ENCODE peak calls at places on chromosomes 2 and 18, in five cellular contexts. One of them, this sample, is unnamed.
A peak's percentile ranks its signal among the peaks of the same experiment; 100 is the strongest.

GRCh38 chr18:53819671-53820070 is 404.8 kb downstream of the MBD2 start:
- DNase-seq in K562: no peak
- DNase-seq in SK-N-SH: no peak
- DNase-seq in HepG2: no peak
- DNase-seq in GM12878: no peak
- DNase-seq in this sample: no peak

GRCh38 chr2:96527990-96528679 is 8.4 kb upstream of the ARID5A start:
- DNase-seq in K562: peak; percentile 26
- DNase-seq in SK-N-SH: no peak
- DNase-seq in HepG2: no peak
- DNase-seq in GM12878: peak; percentile 72
- DNase-seq in this sample: peak; percentile 70

GRCh38 chr2:146312899-146313298 is 1531.9 kb upstream of the ACVR2A start:
- DNase-seq in K562: no peak
- DNase-seq in SK-N-SH: no peak
- DNase-seq in HepG2: no peak
- DNase-seq in GM12878: no peak
- DNase-seq in this sample: no peak

GRCh38 chr18:55634545-55634944 is 46.6 kb upstream of the TCF4 start:
- DNase-seq in K562: no peak
- DNase-seq in SK-N-SH: no peak
- DNase-seq in HepG2: no peak
- DNase-seq in GM12878: no peak
- DNase-seq in this sample: peak; percentile 61

GRCh38 chr2:1641498-1641897 is 102.8 kb downstream of the PXDN start:
- DNase-seq in K562: no peak
- DNase-seq in SK-N-SH: no peak
- DNase-seq in HepG2: no peak
- DNase-seq in GM12878: no peak
- DNase-seq in this sample: no peak

GRCh38 chr2:238856713-238857567 is 9.1 kb downstream of the TWIST2 start:
- DNase-seq in K562: no peak
- DNase-seq in SK-N-SH: no peak
- DNase-seq in HepG2: no peak
- DNase-seq in GM12878: no peak
- DNase-seq in this sample: no peak

GRCh38 chr2:236219411-236219810 is 44.8 kb downstream of the ASB18 start:
- DNase-seq in K562: no peak
- DNase-seq in SK-N-SH: no peak
- DNase-seq in HepG2: no peak
- DNase-seq in GM12878: no peak
- DNase-seq in this sample: no peak

GRCh38 chr2:228541794-228542193 is 360.3 kb upstream of the SPHKAP start:
- DNase-seq in K562: no peak
- DNase-seq in SK-N-SH: no peak
- DNase-seq in HepG2: no peak
- DNase-seq in GM12878: no peak
- DNase-seq in this sample: no peak

GRCh38 chr2:137050949-137051348 is 285.6 kb downstream of the THSD7B start:
- DNase-seq in K562: no peak
- DNase-seq in SK-N-SH: peak; percentile 7
- DNase-seq in HepG2: no peak
- DNase-seq in GM12878: no peak
- DNase-seq in this sample: no peak

GRCh38 chr2:221429741-221430491 is 142.2 kb downstream of the EPHA4 start:
- DNase-seq in K562: no peak
- DNase-seq in SK-N-SH: no peak
- DNase-seq in HepG2: no peak
- DNase-seq in GM12878: no peak
- DNase-seq in this sample: no peak

GRCh38 chr2:37585982-37586621 is 85.3 kb downstream of the CDC42EP3 start:
- DNase-seq in K562: peak; percentile 38
- DNase-seq in SK-N-SH: no peak
- DNase-seq in HepG2: no peak
- DNase-seq in GM12878: peak; percentile 68
- DNase-seq in this sample: no peak
- TF ChIP-seq GABPA in K562: peak; percentile 68
- TF ChIP-seq GABPA in SK-N-SH: peak; percentile 34
- TF ChIP-seq GABPA in HepG2: no peak
- TF ChIP-seq GABPA in GM12878: no peak
- TF ChIP-seq GABPA in this sample: no peak

DNA sequence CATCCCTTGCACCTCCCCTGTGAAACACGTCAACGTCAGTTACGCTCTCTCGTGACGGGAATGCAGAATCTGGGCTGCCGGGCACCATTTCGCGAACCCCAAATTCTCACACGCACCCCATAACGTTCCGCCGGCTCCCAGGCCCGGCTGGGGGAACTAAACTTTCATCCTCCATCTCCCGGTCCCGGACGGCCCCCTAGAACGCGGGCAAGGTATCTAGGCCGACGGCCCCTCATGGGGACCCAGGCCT is 530 bp downstream of the DNAJC27 start:
- DNase-seq in K562: no peak
- DNase-seq in SK-N-SH: no peak
- DNase-seq in HepG2: no peak
- DNase-seq in GM12878: no peak
- DNase-seq in this sample: no peak
- TF ChIP-seq REST in K562: no peak
- TF ChIP-seq REST in SK-N-SH: peak; percentile 21
- TF ChIP-seq REST in HepG2: no peak
- TF ChIP-seq REST in GM12878: no peak
- TF ChIP-seq REST in this sample: no peak

DNA sequence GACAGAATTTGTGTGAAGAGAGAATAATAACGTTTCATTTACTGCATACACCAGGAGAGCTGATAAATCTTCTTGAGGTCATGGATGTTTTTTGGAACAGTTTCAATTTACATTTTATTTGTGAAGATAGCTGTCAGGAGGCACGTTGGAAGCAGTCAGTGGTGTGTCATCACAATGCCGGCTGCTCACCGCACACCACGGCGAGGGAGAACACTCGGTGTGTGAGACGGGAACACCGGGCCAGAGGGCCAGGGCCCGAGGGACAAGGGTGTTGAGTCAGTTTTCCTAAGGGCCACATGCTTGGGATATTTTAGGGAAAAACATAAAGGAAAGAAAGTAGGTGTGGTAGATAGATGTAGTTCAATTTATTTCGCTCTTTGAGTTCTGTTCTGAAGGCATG is 1680.9 kb upstream of the DDX18 start:
- DNase-seq in K562: no peak
- DNase-seq in SK-N-SH: no peak
- DNase-seq in HepG2: no peak
- DNase-seq in GM12878: no peak
- DNase-seq in this sample: no peak
- TF ChIP-seq GABPA in K562: no peak
- TF ChIP-seq GABPA in SK-N-SH: no peak
- TF ChIP-seq GABPA in HepG2: no peak
- TF ChIP-seq GABPA in GM12878: no peak
- TF ChIP-seq GABPA in this sample: no peak

GRCh38 chr18:13800505-13801259 is 23.3 kb upstream of the MC5R start:
- DNase-seq in K562: peak; percentile 56
- DNase-seq in SK-N-SH: peak; percentile 76
- DNase-seq in HepG2: peak; percentile 49
- DNase-seq in GM12878: no peak
- DNase-seq in this sample: peak; percentile 28
- TF ChIP-seq REST in K562: no peak
- TF ChIP-seq REST in SK-N-SH: no peak
- TF ChIP-seq REST in HepG2: no peak
- TF ChIP-seq REST in GM12878: no peak
- TF ChIP-seq REST in this sample: no peak

GRCh38 chr18:13587937-13588336 is 138.4 kb downstream of the FAM210A start:
- DNase-seq in K562: no peak
- DNase-seq in SK-N-SH: no peak
- DNase-seq in HepG2: no peak
- DNase-seq in GM12878: no peak
- DNase-seq in this sample: no peak
- TF ChIP-seq GABPA in K562: no peak
- TF ChIP-seq GABPA in SK-N-SH: no peak
- TF ChIP-seq GABPA in HepG2: no peak
- TF ChIP-seq GABPA in GM12878: no peak
- TF ChIP-seq GABPA in this sample: no peak